ENCODE peak calls at places on chromosomes 7 and 10, in seven cellular contexts. One of them, this sample, is unnamed.

GRCh38 chr10:69639291-69640195 is 9.5 kb downstream of the FAM241B start:
- DNase-seq in ovary: peak
- DNase-seq in caudate nucleus: peak
- DNase-seq in stimulated activated CD4-positive, alpha-beta T cell treated with anti-CD3 and anti-CD28 coated beads, Interleukin-15, amount 100 ng/mL, for 1 hour: peak
- DNase-seq in cardiac muscle cell: peak
- DNase-seq in glutamatergic neuron: peak
- DNase-seq in EH: peak
- DNase-seq in this sample: peak

GRCh38 chr10:51162002-51162401 is 87.7 kb downstream of the PRKG1 start:
- DNase-seq in cardiac muscle cell: peak
- DNase-seq in stimulated activated CD4-positive, alpha-beta T cell treated with anti-CD3 and anti-CD28 coated beads, Interleukin-15, amount 100 ng/mL, for 1 hour: no peak
- DNase-seq in caudate nucleus: no peak
- DNase-seq in glutamatergic neuron: peak
- DNase-seq in EH: no peak
- DNase-seq in ovary: peak
- DNase-seq in this sample: no peak

GRCh38 chr7:6489612-6490011 is 41.9 kb upstream of the DAGLB start:
- DNase-seq in stimulated activated CD4-positive, alpha-beta T cell treated with anti-CD3 and anti-CD28 coated beads, Interleukin-15, amount 100 ng/mL, for 1 hour: no peak
- DNase-seq in ovary: no peak
- DNase-seq in glutamatergic neuron: no peak
- DNase-seq in cardiac muscle cell: no peak
- DNase-seq in EH: no peak
- DNase-seq in caudate nucleus: no peak
- DNase-seq in this sample: no peak

GRCh38 chr10:110744767-110745166 is 100.6 kb downstream of the RBM20 start:
- DNase-seq in EH: no peak
- DNase-seq in cardiac muscle cell: no peak
- DNase-seq in ovary: no peak
- DNase-seq in glutamatergic neuron: no peak
- DNase-seq in stimulated activated CD4-positive, alpha-beta T cell treated with anti-CD3 and anti-CD28 coated beads, Interleukin-15, amount 100 ng/mL, for 1 hour: no peak
- DNase-seq in caudate nucleus: no peak
- DNase-seq in this sample: no peak

GRCh38 chr7:42832672-42833071 is 79.2 kb downstream of the C7orf25 start:
- DNase-seq in cardiac muscle cell: peak
- DNase-seq in caudate nucleus: no peak
- DNase-seq in ovary: no peak
- DNase-seq in stimulated activated CD4-positive, alpha-beta T cell treated with anti-CD3 and anti-CD28 coated beads, Interleukin-15, amount 100 ng/mL, for 1 hour: no peak
- DNase-seq in glutamatergic neuron: no peak
- DNase-seq in EH: no peak
- DNase-seq in this sample: no peak

GRCh38 chr7:131103997-131104396 is 223.7 kb upstream of the MKLN1 start:
- DNase-seq in EH: peak
- DNase-seq in stimulated activated CD4-positive, alpha-beta T cell treated with anti-CD3 and anti-CD28 coated beads, Interleukin-15, amount 100 ng/mL, for 1 hour: no peak
- DNase-seq in caudate nucleus: no peak
- DNase-seq in cardiac muscle cell: peak
- DNase-seq in glutamatergic neuron: no peak
- DNase-seq in ovary: no peak
- DNase-seq in this sample: no peak

GRCh38 chr10:113961261-113961938 is 82.3 kb upstream of the ADRB1 start:
- DNase-seq in EH: no peak
- DNase-seq in stimulated activated CD4-positive, alpha-beta T cell treated with anti-CD3 and anti-CD28 coated beads, Interleukin-15, amount 100 ng/mL, for 1 hour: peak
- DNase-seq in glutamatergic neuron: no peak
- DNase-seq in cardiac muscle cell: no peak
- DNase-seq in caudate nucleus: no peak
- DNase-seq in ovary: no peak
- DNase-seq in this sample: no peak

GRCh38 chr10:110746254-110746826 is 102.2 kb downstream of the RBM20 start:
- DNase-seq in cardiac muscle cell: peak
- DNase-seq in ovary: peak
- DNase-seq in EH: peak
- DNase-seq in stimulated activated CD4-positive, alpha-beta T cell treated with anti-CD3 and anti-CD28 coated beads, Interleukin-15, amount 100 ng/mL, for 1 hour: peak
- DNase-seq in caudate nucleus: peak
- DNase-seq in glutamatergic neuron: peak
- DNase-seq in this sample: peak

GRCh38 chr7:143974457-143974856 is 19.8 kb downstream of the OR2F1 start:
- DNase-seq in EH: peak
- DNase-seq in stimulated activated CD4-positive, alpha-beta T cell treated with anti-CD3 and anti-CD28 coated beads, Interleukin-15, amount 100 ng/mL, for 1 hour: no peak
- DNase-seq in cardiac muscle cell: peak
- DNase-seq in glutamatergic neuron: no peak
- DNase-seq in caudate nucleus: no peak
- DNase-seq in ovary: no peak
- DNase-seq in this sample: no peak

GRCh38 chr10:124496150-124496549 is 34.5 kb downstream of the LHPP start:
- DNase-seq in stimulated activated CD4-positive, alpha-beta T cell treated with anti-CD3 and anti-CD28 coated beads, Interleukin-15, amount 100 ng/mL, for 1 hour: no peak
- DNase-seq in glutamatergic neuron: no peak
- DNase-seq in EH: no peak
- DNase-seq in ovary: no peak
- DNase-seq in cardiac muscle cell: no peak
- DNase-seq in caudate nucleus: no peak
- DNase-seq in this sample: no peak

GRCh38 chr10:114304566-114305421 is 65.7 kb downstream of the VWA2 start:
- DNase-seq in glutamatergic neuron: peak
- DNase-seq in EH: peak
- DNase-seq in caudate nucleus: peak
- DNase-seq in cardiac muscle cell: no peak
- DNase-seq in ovary: peak
- DNase-seq in stimulated activated CD4-positive, alpha-beta T cell treated with anti-CD3 and anti-CD28 coated beads, Interleukin-15, amount 100 ng/mL, for 1 hour: peak
- DNase-seq in this sample: no peak

GRCh38 chr7:157573244-157573643 is 236.4 kb downstream of the DNAJB6 start:
- DNase-seq in EH: no peak
- DNase-seq in cardiac muscle cell: no peak
- DNase-seq in glutamatergic neuron: no peak
- DNase-seq in caudate nucleus: no peak
- DNase-seq in stimulated activated CD4-positive, alpha-beta T cell treated with anti-CD3 and anti-CD28 coated beads, Interleukin-15, amount 100 ng/mL, for 1 hour: no peak
- DNase-seq in ovary: no peak
- DNase-seq in this sample: no peak

GRCh38 chr10:60413306-60414012 is 23.8 kb upstream of the ANK3 start:
- DNase-seq in cardiac muscle cell: no peak
- DNase-seq in ovary: no peak
- DNase-seq in caudate nucleus: no peak
- DNase-seq in glutamatergic neuron: no peak
- DNase-seq in EH: no peak
- DNase-seq in stimulated activated CD4-positive, alpha-beta T cell treated with anti-CD3 and anti-CD28 coated beads, Interleukin-15, amount 100 ng/mL, for 1 hour: no peak
- DNase-seq in this sample: no peak

GRCh38 chr7:103593691-103594090 is 147.7 kb upstream of the SLC26A5 start:
- DNase-seq in EH: peak
- DNase-seq in ovary: no peak
- DNase-seq in glutamatergic neuron: no peak
- DNase-seq in caudate nucleus: no peak
- DNase-seq in cardiac muscle cell: no peak
- DNase-seq in stimulated activated CD4-positive, alpha-beta T cell treated with anti-CD3 and anti-CD28 coated beads, Interleukin-15, amount 100 ng/mL, for 1 hour: no peak
- DNase-seq in this sample: no peak

GRCh38 chr10:5165738-5166137 is 19.2 kb downstream of the AKR1C8 start:
- DNase-seq in glutamatergic neuron: no peak
- DNase-seq in cardiac muscle cell: peak
- DNase-seq in EH: no peak
- DNase-seq in caudate nucleus: no peak
- DNase-seq in ovary: no peak
- DNase-seq in stimulated activated CD4-positive, alpha-beta T cell treated with anti-CD3 and anti-CD28 coated beads, Interleukin-15, amount 100 ng/mL, for 1 hour: no peak
- DNase-seq in this sample: no peak

GRCh38 chr7:123319911-123320310 is 120.1 kb upstream of the SLC13A1 start:
- DNase-seq in cardiac muscle cell: no peak
- DNase-seq in EH: no peak
- DNase-seq in ovary: no peak
- DNase-seq in glutamatergic neuron: no peak
- DNase-seq in stimulated activated CD4-positive, alpha-beta T cell treated with anti-CD3 and anti-CD28 coated beads, Interleukin-15, amount 100 ng/mL, for 1 hour: no peak
- DNase-seq in caudate nucleus: no peak
- DNase-seq in this sample: no peak

GRCh38 chr10:111037868-111038267 is 39.0 kb upstream of the ADRA2A start:
- DNase-seq in ovary: no peak
- DNase-seq in cardiac muscle cell: peak
- DNase-seq in EH: no peak
- DNase-seq in stimulated activated CD4-positive, alpha-beta T cell treated with anti-CD3 and anti-CD28 coated beads, Interleukin-15, amount 100 ng/mL, for 1 hour: no peak
- DNase-seq in glutamatergic neuron: no peak
- DNase-seq in caudate nucleus: no peak
- DNase-seq in this sample: no peak

GRCh38 chr10:132964231-132964630 is 21.9 kb upstream of the CFAP46 start:
- DNase-seq in glutamatergic neuron: peak
- DNase-seq in cardiac muscle cell: no peak
- DNase-seq in stimulated activated CD4-positive, alpha-beta T cell treated with anti-CD3 and anti-CD28 coated beads, Interleukin-15, amount 100 ng/mL, for 1 hour: no peak
- DNase-seq in EH: no peak
- DNase-seq in ovary: no peak
- DNase-seq in caudate nucleus: no peak
- DNase-seq in this sample: no peak

GRCh38 chr7:80273327-80273726 is 138.7 kb downstream of the GNAI1 start:
- DNase-seq in glutamatergic neuron: no peak
- DNase-seq in ovary: no peak
- DNase-seq in EH: peak
- DNase-seq in cardiac muscle cell: peak
- DNase-seq in stimulated activated CD4-positive, alpha-beta T cell treated with anti-CD3 and anti-CD28 coated beads, Interleukin-15, amount 100 ng/mL, for 1 hour: no peak
- DNase-seq in caudate nucleus: no peak
- DNase-seq in this sample: no peak

GRCh38 chr7:136923111-136923510 is 54.7 kb downstream of the CHRM2 start:
- DNase-seq in EH: peak
- DNase-seq in cardiac muscle cell: peak
- DNase-seq in stimulated activated CD4-positive, alpha-beta T cell treated with anti-CD3 and anti-CD28 coated beads, Interleukin-15, amount 100 ng/mL, for 1 hour: no peak
- DNase-seq in glutamatergic neuron: no peak
- DNase-seq in caudate nucleus: no peak
- DNase-seq in ovary: no peak
- DNase-seq in this sample: no peak

GRCh38 chr10:60134548-60134947 is 228.2 kb upstream of the CCDC6 start:
- DNase-seq in glutamatergic neuron: no peak
- DNase-seq in caudate nucleus: no peak
- DNase-seq in stimulated activated CD4-positive, alpha-beta T cell treated with anti-CD3 and anti-CD28 coated beads, Interleukin-15, amount 100 ng/mL, for 1 hour: no peak
- DNase-seq in cardiac muscle cell: no peak
- DNase-seq in EH: no peak
- DNase-seq in ovary: no peak
- DNase-seq in this sample: no peak

GRCh38 chr7:25857376-25858067 is 294.5 kb upstream of the NFE2L3 start:
- DNase-seq in caudate nucleus: no peak
- DNase-seq in EH: peak
- DNase-seq in cardiac muscle cell: peak
- DNase-seq in ovary: no peak
- DNase-seq in stimulated activated CD4-positive, alpha-beta T cell treated with anti-CD3 and anti-CD28 coated beads, Interleukin-15, amount 100 ng/mL, for 1 hour: no peak
- DNase-seq in glutamatergic neuron: peak
- DNase-seq in this sample: no peak

GRCh38 chr10:50310560-50311174 is 59.4 kb upstream of the ASAH2 start:
- DNase-seq in caudate nucleus: no peak
- DNase-seq in stimulated activated CD4-positive, alpha-beta T cell treated with anti-CD3 and anti-CD28 coated beads, Interleukin-15, amount 100 ng/mL, for 1 hour: no peak
- DNase-seq in cardiac muscle cell: peak
- DNase-seq in glutamatergic neuron: peak
- DNase-seq in ovary: no peak
- DNase-seq in EH: no peak
- DNase-seq in this sample: no peak

GRCh38 chr7:137983308-137984008 is 18.4 kb downstream of the CREB3L2 start:
- DNase-seq in EH: no peak
- DNase-seq in caudate nucleus: peak
- DNase-seq in glutamatergic neuron: no peak
- DNase-seq in stimulated activated CD4-positive, alpha-beta T cell treated with anti-CD3 and anti-CD28 coated beads, Interleukin-15, amount 100 ng/mL, for 1 hour: no peak
- DNase-seq in cardiac muscle cell: no peak
- DNase-seq in ovary: no peak
- DNase-seq in this sample: no peak

GRCh38 chr10:94405406-94405805 is 3.1 kb downstream of the TBC1D12 start:
- DNase-seq in stimulated activated CD4-positive, alpha-beta T cell treated with anti-CD3 and anti-CD28 coated beads, Interleukin-15, amount 100 ng/mL, for 1 hour: no peak
- DNase-seq in ovary: no peak
- DNase-seq in glutamatergic neuron: no peak
- DNase-seq in cardiac muscle cell: no peak
- DNase-seq in caudate nucleus: no peak
- DNase-seq in EH: no peak
- DNase-seq in this sample: no peak

GRCh38 chr10:93086289-93086688 is 12.6 kb downstream of the CYP26A1 start:
- DNase-seq in cardiac muscle cell: no peak
- DNase-seq in caudate nucleus: no peak
- DNase-seq in glutamatergic neuron: no peak
- DNase-seq in EH: no peak
- DNase-seq in stimulated activated CD4-positive, alpha-beta T cell treated with anti-CD3 and anti-CD28 coated beads, Interleukin-15, amount 100 ng/mL, for 1 hour: no peak
- DNase-seq in ovary: no peak
- DNase-seq in this sample: no peak

GRCh38 chr7:130070900-130071622 is 727 bp downstream of the KLHDC10 start:
- DNase-seq in EH: peak
- DNase-seq in ovary: no peak
- DNase-seq in glutamatergic neuron: no peak
- DNase-seq in stimulated activated CD4-positive, alpha-beta T cell treated with anti-CD3 and anti-CD28 coated beads, Interleukin-15, amount 100 ng/mL, for 1 hour: no peak
- DNase-seq in cardiac muscle cell: peak
- DNase-seq in caudate nucleus: no peak
- DNase-seq in this sample: no peak

GRCh38 chr10:127547997-127548396 is 1.1 kb upstream of the NPS start:
- DNase-seq in ovary: no peak
- DNase-seq in stimulated activated CD4-positive, alpha-beta T cell treated with anti-CD3 and anti-CD28 coated beads, Interleukin-15, amount 100 ng/mL, for 1 hour: no peak
- DNase-seq in glutamatergic neuron: no peak
- DNase-seq in EH: no peak
- DNase-seq in caudate nucleus: no peak
- DNase-seq in cardiac muscle cell: no peak
- DNase-seq in this sample: no peak

GRCh38 chr10:77446700-77447099 is 190.9 kb downstream of the KCNMA1 start:
- DNase-seq in ovary: no peak
- DNase-seq in glutamatergic neuron: no peak
- DNase-seq in EH: no peak
- DNase-seq in caudate nucleus: no peak
- DNase-seq in cardiac muscle cell: no peak
- DNase-seq in stimulated activated CD4-positive, alpha-beta T cell treated with anti-CD3 and anti-CD28 coated beads, Interleukin-15, amount 100 ng/mL, for 1 hour: no peak
- DNase-seq in this sample: no peak

GRCh38 chr10:43026039-43026973 is 50.6 kb upstream of the RET start:
- DNase-seq in stimulated activated CD4-positive, alpha-beta T cell treated with anti-CD3 and anti-CD28 coated beads, Interleukin-15, amount 100 ng/mL, for 1 hour: no peak
- DNase-seq in cardiac muscle cell: no peak
- DNase-seq in glutamatergic neuron: peak
- DNase-seq in ovary: no peak
- DNase-seq in caudate nucleus: no peak
- DNase-seq in EH: peak
- DNase-seq in this sample: peak

GRCh38 chr10:30493609-30494530 is 59.9 kb downstream of the MAP3K8 start:
- DNase-seq in stimulated activated CD4-positive, alpha-beta T cell treated with anti-CD3 and anti-CD28 coated beads, Interleukin-15, amount 100 ng/mL, for 1 hour: no peak
- DNase-seq in caudate nucleus: no peak
- DNase-seq in cardiac muscle cell: peak
- DNase-seq in ovary: no peak
- DNase-seq in EH: peak
- DNase-seq in glutamatergic neuron: no peak
- DNase-seq in this sample: peak